ENCODE peak calls at places on chromosomes 7 and 10, in six cellular contexts. E is GM12891, H is H1, W is K562, U is HepG2, G is GM12878. X is an unnamed sample.

GRCh38 chr7:141354251-141354650 is 197.0 kb upstream of the AGK start:
- DNase-seq in E (no peak), H (no peak), W (no peak), U (no peak), G (no peak), X (no peak)

GRCh38 chr10:88205842-88206446 is 342.5 kb downstream of the PTEN start:
- DNase-seq in E (no peak), H (no peak), W (no peak), U (no peak), G (peak; percentile 26), X (no peak)

GRCh38 chr10:22605168-22605567 is 109.2 kb downstream of the PIP4K2A start:
- DNase-seq in E (no peak), H (no peak), W (no peak), U (no peak), G (peak; percentile 82), X (no peak)

GRCh38 chr10:35569111-35569707 is 35.9 kb upstream of the GJD4 start:
- DNase-seq in E (no peak), H (no peak), W (no peak), U (no peak), G (no peak), X (no peak)

GRCh38 chr7:159049266-159050025 is 95.2 kb downstream of the VIPR2 start:
- DNase-seq in E (no peak), H (no peak), W (no peak), U (no peak), G (no peak), X (no peak)

GRCh38 chr10:12934777-12935176 is 66.7 kb downstream of the CCDC3 start:
- DNase-seq in E (no peak), H (no peak), W (no peak), U (no peak), G (no peak), X (no peak)

GRCh38 chr7:25025218-25025671 is 45.3 kb upstream of the OSBPL3 start:
- DNase-seq in E (no peak), H (no peak), W (no peak), U (peak; percentile 96), G (no peak), X (no peak)

GRCh38 chr7:36309301-36309700 is 80.4 kb upstream of the ANLN start:
- DNase-seq in E (no peak), H (no peak), W (no peak), U (no peak), G (no peak), X (no peak)

GRCh38 chr10:115654961-115655360 is 561.8 kb downstream of the ATRNL1 start:
- DNase-seq in E (no peak), H (no peak), W (no peak), U (no peak), G (no peak), X (no peak)

GRCh38 chr7:9863542-9863941 is 1110.1 kb upstream of the PHF14 start:
- DNase-seq in E (no peak), H (no peak), W (no peak), U (no peak), G (no peak), X (no peak)

GRCh38 chr10:11781114-11781513 is 38.9 kb downstream of the ECHDC3 start:
- DNase-seq in E (no peak), H (no peak), W (no peak), U (no peak), G (no peak), X (no peak)

GRCh38 chr7:94288091-94288490 is 106.6 kb upstream of the COL1A2 start:
- DNase-seq in E (no peak), H (no peak), W (no peak), U (no peak), G (no peak), X (no peak)

GRCh38 chr10:79053081-79053434 is 15.7 kb upstream of the ZMIZ1 start:
- DNase-seq in E (no peak), H (no peak), W (no peak), U (no peak), G (no peak), X (no peak)

GRCh38 chr10:8174762-8175161 is 120.3 kb downstream of the GATA3 start:
- DNase-seq in E (no peak), H (peak; percentile 21), W (peak; percentile 2), U (no peak), G (no peak), X (no peak)

GRCh38 chr10:100345570-100346330 is 1.3 kb upstream of the SCD start:
- DNase-seq in E (no peak), H (no peak), W (no peak), U (peak; percentile 58), G (no peak), X (no peak)

GRCh38 chr7:48389977-48390376 is 218.7 kb downstream of the ABCA13 start:
- DNase-seq in E (no peak), H (no peak), W (no peak), U (no peak), G (no peak), X (no peak)

GRCh38 chr10:44293842-44294241 is 91.1 kb downstream of the CXCL12 start:
- DNase-seq in E (no peak), H (no peak), W (no peak), U (peak; percentile 9), G (no peak), X (no peak)

GRCh38 chr7:2437136-2437535 is 33.7 kb downstream of the CHST12 start:
- DNase-seq in E (no peak), H (no peak), W (no peak), U (no peak), G (no peak), X (no peak)

GRCh38 chr10:63681965-63682704 is 160.9 kb downstream of the REEP3 start:
- DNase-seq in E (no peak), H (no peak), W (no peak), U (no peak), G (no peak), X (no peak)

GRCh38 chr7:159083001-159083697 is 61.5 kb downstream of the VIPR2 start:
- DNase-seq in E (no peak), H (no peak), W (no peak), U (no peak), G (no peak), X (no peak)

GRCh38 chr7:83105948-83106347 is 56.7 kb downstream of the PCLO start:
- DNase-seq in E (no peak), H (no peak), W (no peak), U (no peak), G (no peak), X (no peak)

GRCh38 chr7:83096065-83096580 is 66.6 kb downstream of the PCLO start:
- DNase-seq in E (no peak), H (no peak), W (no peak), U (no peak), G (no peak), X (no peak)

GRCh38 chr7:83105063-83105462 is 57.6 kb downstream of the PCLO start:
- DNase-seq in E (no peak), H (no peak), W (no peak), U (no peak), G (no peak), X (no peak)

DNA sequence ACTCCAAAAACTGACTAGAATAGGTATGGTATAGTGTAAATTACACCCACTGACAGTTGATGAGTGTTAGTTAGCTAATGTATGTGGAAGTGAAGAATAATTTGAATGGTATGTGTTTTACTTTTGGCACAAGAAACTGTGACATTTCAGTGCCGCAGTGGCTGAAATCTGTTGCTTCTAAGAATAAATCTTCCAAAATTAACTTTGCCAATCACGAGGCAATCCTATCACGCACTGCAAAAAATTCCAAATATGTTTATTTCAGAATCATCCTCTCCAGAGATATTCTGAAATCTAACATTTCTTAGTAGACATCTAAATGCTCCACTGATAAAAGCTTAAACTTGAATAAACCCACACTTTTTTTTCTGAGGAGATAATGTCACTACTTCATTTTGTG is 61.1 kb downstream of the PCLO start:
- DNase-seq in E (no peak), H (no peak), W (no peak), U (no peak), G (no peak), X (no peak)
- TF ChIP-seq TAF1 in E (no peak), H (no peak), W (no peak), U (no peak), G (no peak), X (no peak)

DNA sequence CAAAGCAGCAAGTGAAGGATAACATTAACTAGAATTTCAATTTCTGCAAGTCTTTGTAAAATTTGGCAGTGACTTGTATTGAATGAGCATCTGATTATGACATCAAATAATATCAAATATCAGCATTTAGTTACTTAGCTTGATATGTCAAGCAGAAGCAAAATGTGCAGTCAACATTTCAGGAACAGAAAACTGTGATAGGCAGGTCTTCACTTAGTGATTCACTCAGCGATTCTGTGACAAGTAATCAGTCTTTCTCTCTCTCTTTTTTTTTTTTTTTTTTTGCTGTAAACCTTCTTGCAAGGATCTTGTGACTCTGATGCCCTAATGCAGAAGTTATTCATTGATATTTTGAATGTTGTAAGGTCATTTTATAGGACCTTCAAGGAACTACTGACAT is 307.1 kb downstream of the MTERF1 start:
- DNase-seq in E (no peak), H (no peak), W (no peak), U (no peak), G (no peak), X (no peak)
- TF ChIP-seq POLR2AphosphoS5 in E (no peak), H (no peak), W (no peak), U (no peak), G (no peak), X (no peak)

GRCh38 chr7:149872419-149873073 is 1.2 kb upstream of the ATP6V0E2 start:
- DNase-seq in E (no peak), H (no peak), W (peak; percentile 93), U (peak; percentile 81), G (no peak), X (peak; percentile 18)

GRCh38 chr7:149873074-149873967 is 448 bp upstream of the ATP6V0E2 start:
- DNase-seq in E (peak; percentile 98), H (peak; percentile 85), W (peak; percentile 98), U (peak; percentile 91), G (peak; percentile 73), X (peak; percentile 99)

GRCh38 chr7:149875396-149875795 is 1.6 kb downstream of the ATP6V0E2 start:
- DNase-seq in E (no peak), H (no peak), W (peak; percentile 26), U (no peak), G (no peak), X (no peak)

GRCh38 chr7:149874644-149875028 is 867 bp downstream of the ATP6V0E2 start:
- DNase-seq in E (no peak), H (no peak), W (peak; percentile 5), U (peak; percentile 76), G (no peak), X (no peak)

DNA sequence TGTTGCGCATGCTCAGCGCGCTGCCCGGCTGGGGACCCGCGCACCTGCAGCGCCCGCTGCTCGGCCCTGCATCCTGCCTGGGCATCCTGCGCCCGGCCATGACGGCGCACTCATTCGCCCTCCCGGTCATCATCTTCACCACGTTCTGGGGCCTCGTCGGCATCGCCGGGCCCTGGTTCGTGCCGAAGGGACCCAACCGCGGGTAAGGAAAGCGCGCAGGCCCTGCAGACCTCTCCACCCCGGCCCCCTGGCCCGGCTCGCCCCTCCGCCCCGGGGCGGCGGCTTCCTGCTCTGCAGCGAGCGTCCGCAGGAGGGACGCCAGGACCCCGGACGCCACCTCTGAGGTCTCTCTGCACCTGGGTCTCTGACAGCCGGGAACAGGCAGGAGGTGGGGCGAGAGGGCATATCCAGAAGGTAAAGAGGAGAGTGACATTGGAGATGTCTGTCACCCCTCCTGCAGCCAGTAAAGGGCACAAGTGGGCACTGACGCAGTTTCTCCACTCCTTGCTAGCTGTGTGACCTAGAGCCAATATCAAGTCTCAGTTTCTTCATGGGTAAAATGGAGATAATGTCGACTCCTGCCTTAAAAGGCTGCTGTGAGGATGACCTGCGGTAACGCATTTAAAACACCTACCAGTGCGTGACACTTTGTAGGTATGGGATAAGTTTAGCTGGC is at the start of gene ATP6V0E2:
- DNase-seq in E (no peak), H (no peak), W (no peak), U (no peak), G (no peak), X (no peak)
- TF ChIP-seq POLR2A in E (no peak), H (peak; percentile 7), W (no peak), U (peak; percentile 75), G (peak; percentile 71), X (peak; percentile 35)

GRCh38 chr10:65319493-65319892 is 1606.3 kb upstream of the LRRTM3 start:
- DNase-seq in E (no peak), H (no peak), W (no peak), U (no peak), G (no peak), X (no peak)
- TF ChIP-seq TAF1 in E (no peak), H (no peak), W (no peak), U (no peak), G (no peak), X (no peak)

X was measured in GM12892.